ENCODE peak calls at places on chromosomes 2 and 18, in four cellular contexts. D is transverse colon; Y is CD4-positive, alpha-beta T cell; P is Peyer's patch. R is an unnamed sample.

GRCh38 chr2:11354363-11355154 is 10.1 kb upstream of the ROCK2 start:
- DNase-seq in D (no peak), Y (no peak), P (no peak), R (no peak)

GRCh38 chr2:73952499-73953446 is 26.1 kb downstream of the DGUOK start:
- DNase-seq in D (no peak), Y (no peak), P (no peak), R (no peak)

GRCh38 chr18:67776929-67777328 is 260.4 kb upstream of the DSEL start:
- DNase-seq in D (no peak), Y (no peak), P (no peak), R (no peak)

GRCh38 chr2:241272298-241272721 is 43.2 kb downstream of the HDLBP start:
- DNase-seq in D (peak; percentile 36), Y (peak; percentile 11), P (peak; percentile 40), R (no peak)

GRCh38 chr2:211368467-211368866 is 812.1 kb downstream of the CPS1 start:
- DNase-seq in D (no peak), Y (no peak), P (no peak), R (no peak)

GRCh38 chr2:240024766-240025165 is 376 bp downstream of the NDUFA10 start:
- DNase-seq in D (no peak), Y (peak; percentile 7), P (no peak), R (no peak)

GRCh38 chr2:100518801-100519200 is 44.0 kb upstream of the PDCL3 start:
- DNase-seq in D (no peak), Y (no peak), P (no peak), R (no peak)

GRCh38 chr18:34224423-34225217 is at the start of gene NOL4:
- DNase-seq in D (peak; percentile 60), Y (no peak), P (no peak), R (no peak)

GRCh38 chr2:8247905-8248622 is 433.8 kb upstream of the ID2 start:
- DNase-seq in D (no peak), Y (no peak), P (no peak), R (no peak)

GRCh38 chr2:46434851-46435273 is 44.5 kb upstream of the TMEM247 start:
- DNase-seq in D (no peak), Y (no peak), P (no peak), R (no peak)

GRCh38 chr18:59697236-59697932 is at the start of gene CCBE1:
- DNase-seq in D (peak; percentile 72), Y (no peak), P (no peak), R (no peak)

GRCh38 chr2:111049792-111050640 is 70.7 kb upstream of the BCL2L11 start:
- DNase-seq in D (peak; percentile 31), Y (no peak), P (no peak), R (no peak)

GRCh38 chr2:14700753-14701152 is 68.2 kb downstream of the LRATD1 start:
- DNase-seq in D (no peak), Y (no peak), P (no peak), R (no peak)

GRCh38 chr2:159140070-159140774 is 146.3 kb downstream of the WDSUB1 start:
- DNase-seq in D (no peak), Y (no peak), P (no peak), R (no peak)

GRCh38 chr2:186299610-186300009 is 186.4 kb upstream of the ZC3H15 start:
- DNase-seq in D (no peak), Y (no peak), P (no peak), R (no peak)

GRCh38 chr2:212083492-212083891 is 455.1 kb downstream of the ERBB4 start:
- DNase-seq in D (no peak), Y (no peak), P (no peak), R (no peak)

GRCh38 chr18:70636991-70637390 is 348.1 kb downstream of the SOCS6 start:
- DNase-seq in D (no peak), Y (no peak), P (no peak), R (no peak)

GRCh38 chr18:69936191-69936558 is 11.5 kb downstream of the CD226 start:
- DNase-seq in D (no peak), Y (no peak), P (no peak), R (no peak)

GRCh38 chr2:105644174-105644980 is 100.3 kb upstream of the NCK2 start:
- DNase-seq in D (no peak), Y (no peak), P (no peak), R (no peak)

GRCh38 chr18:52288403-52289004 is 51.5 kb upstream of the DCC start:
- DNase-seq in D (peak; percentile 13), Y (no peak), P (no peak), R (no peak)

GRCh38 chr2:118823666-118824065 is 23.8 kb downstream of the EN1 start:
- DNase-seq in D (no peak), Y (no peak), P (no peak), R (no peak)
- H3K27me3 ChIP-seq in D (peaks cover 74% of the 10 kb centered on the region), Y (peaks cover 43% of the 10 kb centered on the region), P (no peaks in the 10 kb centered on the region), R (no peaks in the 10 kb centered on the region)

GRCh38 chr2:1697601-1698000 is 46.7 kb downstream of the PXDN start:
- DNase-seq in D (no peak), Y (no peak), P (no peak), R (no peak)
- H3K27ac ChIP-seq in D (no peak overlapping the region), Y (no peak overlapping the region), P (no peak overlapping the region), R (no peak overlapping the region)

DNA sequence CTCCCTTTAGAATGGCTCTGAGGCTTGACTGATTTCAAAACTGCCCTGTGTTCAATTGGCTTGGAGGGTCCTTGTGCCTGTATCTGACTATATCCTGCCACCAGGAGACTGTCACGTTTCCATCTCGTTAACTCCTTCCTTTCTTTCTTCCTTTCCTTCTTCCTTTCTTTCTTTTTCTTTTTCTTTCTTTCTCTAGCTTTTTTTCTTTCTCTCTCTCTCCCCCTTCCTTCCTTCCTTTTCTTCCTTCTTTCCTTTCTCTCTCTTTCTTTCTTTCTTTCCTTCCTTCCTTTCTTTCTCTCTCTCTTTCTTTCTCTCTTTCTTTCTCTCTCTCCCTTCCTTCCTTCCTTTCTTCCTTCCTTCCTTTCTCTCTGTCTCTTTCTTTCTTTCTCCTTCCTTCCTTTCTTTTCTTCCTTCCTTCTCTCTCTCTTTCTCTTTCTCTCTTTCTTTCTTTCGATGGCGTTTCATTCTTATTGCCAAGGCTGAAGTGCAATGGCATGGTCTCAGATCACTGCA is 38.1 kb upstream of the EML6 start:
- DNase-seq in D (no peak), Y (no peak), P (no peak), R (no peak)
- H3K27me3 ChIP-seq in D (no peaks in the 10 kb centered on the region), Y (no peaks in the 10 kb centered on the region), P (no peaks in the 10 kb centered on the region), R (no peaks in the 10 kb centered on the region)

DNA sequence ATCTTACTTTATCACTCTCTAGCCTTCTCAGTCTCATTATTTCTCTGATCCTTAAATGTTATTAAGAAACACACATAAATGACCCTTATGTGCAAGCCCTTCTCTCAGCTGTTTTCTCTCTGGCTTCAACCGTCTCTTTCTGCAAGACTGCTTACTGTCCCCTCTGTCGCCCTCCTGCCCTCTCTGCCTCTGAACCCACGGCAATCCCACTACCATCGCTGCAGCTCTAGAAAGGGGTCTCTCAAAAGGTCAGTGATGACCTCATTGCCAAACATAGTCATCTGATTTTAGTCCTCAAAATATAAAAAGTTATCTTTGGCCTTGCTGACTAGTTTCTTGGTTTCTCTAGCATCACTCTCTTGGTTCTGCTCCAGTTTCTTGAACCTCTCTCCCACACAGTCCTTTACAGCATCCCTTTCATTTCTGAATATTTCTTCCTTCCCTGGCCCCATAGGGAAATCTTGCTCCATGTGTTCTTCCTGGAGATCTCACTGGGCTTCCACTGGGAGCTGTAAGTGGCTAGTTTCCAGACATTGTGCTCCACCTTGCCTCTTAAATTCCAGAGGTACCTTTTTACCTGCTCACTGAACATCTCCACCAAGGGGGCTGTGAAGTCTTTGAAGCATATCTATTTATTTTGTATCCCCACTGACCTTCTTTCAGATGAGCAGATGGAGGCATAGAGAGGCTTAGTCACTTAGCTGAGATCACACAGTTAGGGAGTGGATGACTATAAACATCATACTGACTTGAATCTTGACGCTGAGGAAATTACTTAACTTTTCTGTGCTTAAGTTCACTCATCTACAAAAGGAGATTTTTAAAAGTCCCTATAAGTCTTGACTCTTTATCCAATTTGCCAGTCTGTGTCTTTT is 96.1 kb downstream of the PDE1A start:
- DNase-seq in D (no peak), Y (no peak), P (no peak), R (no peak)
- H3K27ac ChIP-seq in D (no peak overlapping the region), Y (no peak overlapping the region), P (no peak overlapping the region), R (no peak overlapping the region)

GRCh38 chr2:85275984-85276540 is 51.7 kb downstream of the TGOLN2 start:
- DNase-seq in D (no peak), Y (no peak), P (no peak), R (no peak)
- H3K27me3 ChIP-seq in D (no peaks in the 10 kb centered on the region), Y (no peaks in the 10 kb centered on the region), P (no peaks in the 10 kb centered on the region), R (no peaks in the 10 kb centered on the region)

DNA sequence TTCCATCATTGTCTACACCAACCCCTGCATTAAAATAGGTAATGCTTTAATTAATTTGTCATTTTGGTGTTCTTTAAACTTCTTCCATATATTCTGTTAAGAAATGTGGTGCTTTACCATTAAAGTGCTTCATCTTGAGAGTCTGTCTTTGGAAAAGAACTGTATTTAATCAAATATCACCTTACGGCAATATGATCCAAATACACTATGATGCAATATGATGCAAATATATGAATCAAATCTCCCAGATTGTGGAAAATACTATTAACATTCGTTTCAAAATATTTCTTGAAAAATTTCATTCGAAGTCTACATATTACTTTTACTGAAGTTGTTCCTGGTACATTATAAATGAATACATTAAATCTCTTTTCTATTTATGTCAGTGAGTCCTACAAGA is 23.0 kb downstream of the VPS4B start:
- DNase-seq in D (no peak), Y (no peak), P (no peak), R (no peak)
- H3K27ac ChIP-seq in D (no peak overlapping the region), Y (no peak overlapping the region), P (no peak overlapping the region), R (peak overlapping the region; percentile 33)

DNA sequence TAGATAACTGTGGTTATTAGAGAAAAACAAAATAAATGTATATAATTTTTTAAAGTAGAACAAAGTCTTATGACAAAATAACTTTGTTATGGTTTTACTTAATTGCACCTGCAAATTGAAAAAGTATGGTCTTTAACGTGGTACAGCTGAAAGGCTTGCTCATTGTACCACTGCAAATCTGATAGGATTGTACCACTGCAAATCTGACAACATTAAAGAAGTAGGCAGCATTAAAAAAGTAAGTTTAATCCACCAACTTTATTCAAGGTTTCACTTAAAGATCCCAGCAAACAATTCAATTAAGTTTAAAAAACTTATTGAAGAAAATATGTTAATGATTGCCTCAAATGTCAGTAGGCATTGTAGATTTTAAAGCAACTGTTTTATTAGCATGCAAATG is 4.7 kb downstream of the SP5 start:
- DNase-seq in D (no peak), Y (no peak), P (no peak), R (no peak)
- H3K27me3 ChIP-seq in D (peaks cover 61% of the 10 kb centered on the region), Y (peaks cover 83% of the 10 kb centered on the region), P (peaks cover 25% of the 10 kb centered on the region), R (peaks cover 32% of the 10 kb centered on the region)

DNA sequence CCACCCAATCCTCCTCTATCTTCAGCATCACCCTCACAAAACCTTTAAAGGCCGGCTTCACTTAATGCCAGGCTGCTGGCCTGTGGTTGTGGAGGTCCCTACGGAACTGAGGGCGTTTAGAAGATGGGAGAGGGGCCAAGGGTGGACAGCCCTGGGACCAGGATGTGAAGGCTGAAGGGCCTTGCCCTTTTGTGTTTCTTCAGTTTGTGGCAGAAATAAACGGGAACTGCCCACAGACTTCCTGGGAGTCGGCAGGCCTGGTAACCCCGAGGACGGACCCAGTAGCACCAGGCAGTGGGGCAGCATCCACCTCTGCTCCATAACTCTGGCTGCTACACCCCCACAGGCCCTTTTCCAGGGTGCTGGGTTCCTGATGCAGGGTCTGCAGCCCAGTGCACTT is 51.3 kb downstream of the LYPD1 start:
- DNase-seq in D (no peak), Y (no peak), P (no peak), R (no peak)
- H3K27ac ChIP-seq in D (no peak overlapping the region), Y (no peak overlapping the region), P (no peak overlapping the region), R (no peak overlapping the region)

DNA sequence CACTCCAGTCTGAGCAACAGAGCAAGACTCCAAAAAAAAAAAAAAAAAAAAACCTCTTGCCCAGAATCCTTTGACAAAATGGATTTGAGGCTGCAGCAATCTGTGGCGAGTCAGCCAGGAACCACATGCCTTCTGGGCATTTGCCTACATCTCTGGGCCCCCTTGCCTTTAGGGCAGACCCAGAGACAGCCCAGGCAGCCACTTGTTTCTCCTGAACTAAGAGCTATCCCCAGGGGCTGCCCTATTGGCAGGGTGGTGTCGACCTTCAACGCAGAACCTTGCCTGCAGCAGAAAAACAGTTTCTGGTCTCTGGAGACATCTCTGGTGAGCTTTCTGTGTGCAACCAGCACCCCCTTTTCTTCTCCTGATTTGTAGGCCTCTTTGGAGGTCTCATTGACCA is 266.7 kb upstream of the PKDCC start:
- DNase-seq in D (no peak), Y (no peak), P (no peak), R (no peak)
- H3K27me3 ChIP-seq in D (no peaks in the 10 kb centered on the region), Y (peaks cover 2% of the 10 kb centered on the region), P (no peaks in the 10 kb centered on the region), R (no peaks in the 10 kb centered on the region)

R was measured in CD4-positive, alpha-beta memory T cell.